ENCODE peak calls at places on chromosomes 11 and 22, in ten cellular contexts. V, C, X, P, U, S, T, M, I and W are unnamed samples.

GRCh38 chr11:61270354-61271070 is 24.6 kb downstream of the VWCE start:
- DNase-seq in M (no peak), T (no peak), S (no peak), I (no peak), X (no peak), C (no peak), P (no peak), U (no peak), V (no peak), W (no peak)

GRCh38 chr22:48398181-48398905 is 1429.3 kb downstream of the BRD1 start:
- DNase-seq in X (no peak), C (no peak), S (no peak), V (no peak), P (no peak), M (peak), U (no peak), T (no peak), I (no peak), W (no peak)

GRCh38 chr11:76690736-76691135 is 20.2 kb upstream of the LRRC32 start:
- DNase-seq in T (no peak), P (no peak), V (no peak), I (no peak), S (no peak), M (no peak), X (no peak), C (no peak), U (no peak), W (no peak)

GRCh38 chr11:47318166-47318565 is 34.3 kb downstream of the MYBPC3 start:
- DNase-seq in C (no peak), M (no peak), X (no peak), T (no peak), I (no peak), S (no peak), U (no peak), P (no peak), V (no peak), W (no peak)

GRCh38 chr11:76795936-76796441 is 12.8 kb downstream of the TSKU start:
- DNase-seq in S (no peak), P (peak), X (no peak), C (no peak), V (no peak), I (no peak), T (no peak), U (no peak), M (peak), W (peak)

GRCh38 chr22:23837911-23838685 is 708 bp downstream of the DERL3 start:
- DNase-seq in S (no peak), V (peak), X (no peak), T (peak), P (no peak), U (no peak), I (no peak), M (no peak), C (no peak), W (no peak)

GRCh38 chr11:120391297-120391696 is 55.1 kb downstream of the ARHGEF12 start:
- DNase-seq in T (no peak), C (no peak), X (no peak), S (no peak), P (no peak), U (no peak), I (peak), V (no peak), M (no peak), W (no peak)

GRCh38 chr22:44090571-44090905 is 66.4 kb downstream of the PARVB start:
- DNase-seq in C (no peak), P (no peak), U (no peak), T (no peak), S (no peak), M (no peak), X (no peak), V (no peak), I (no peak), W (peak)

GRCh38 chr11:19359425-19360000 is 118.8 kb upstream of the E2F8 start:
- DNase-seq in T (no peak), I (no peak), V (no peak), P (no peak), S (no peak), C (no peak), M (no peak), X (no peak), U (no peak), W (no peak)

GRCh38 chr22:46607483-46608114 is 12.6 kb upstream of the GRAMD4 start:
- DNase-seq in P (no peak), M (no peak), I (no peak), T (no peak), X (peak), U (no peak), V (no peak), C (no peak), S (no peak), W (no peak)

GRCh38 chr11:8833568-8834275 is 77.3 kb upstream of the AKIP1 start:
- DNase-seq in P (no peak), S (no peak), M (peak), V (no peak), C (no peak), U (no peak), I (no peak), X (no peak), T (no peak), W (peak)

GRCh38 chr11:78310500-78310909 is 107.1 kb downstream of the GAB2 start:
- DNase-seq in T (no peak), C (no peak), S (peak), X (peak), I (peak), U (no peak), M (no peak), P (peak), V (no peak), W (peak)

GRCh38 chr11:86118201-86118600 is 49.3 kb upstream of the PICALM start:
- DNase-seq in U (no peak), I (no peak), P (no peak), M (no peak), C (no peak), S (no peak), T (no peak), V (no peak), X (no peak), W (no peak)

GRCh38 chr11:16741473-16741872 is 3.0 kb downstream of the C11orf58 start:
- DNase-seq in X (no peak), M (no peak), S (peak), P (no peak), C (peak), V (no peak), T (no peak), I (no peak), U (no peak), W (no peak)

GRCh38 chr11:129973809-129974208 is 28.8 kb downstream of the PRDM10 start:
- DNase-seq in X (no peak), C (no peak), U (peak), P (no peak), T (no peak), I (peak), V (no peak), S (peak), M (no peak), W (no peak)

GRCh38 chr22:24975813-24976341 is 23.4 kb downstream of the KIAA1671 start:
- DNase-seq in S (no peak), U (no peak), V (no peak), I (no peak), C (no peak), P (peak), T (no peak), X (peak), M (peak), W (peak)

GRCh38 chr22:39433476-39434242 is 23.2 kb upstream of the MGAT3 start:
- DNase-seq in P (no peak), C (no peak), U (no peak), V (no peak), M (no peak), I (no peak), T (no peak), S (no peak), X (no peak), W (no peak)

GRCh38 chr11:63795066-63795465 is 18.2 kb upstream of the SPINDOC start:
- DNase-seq in U (no peak), S (no peak), M (no peak), I (no peak), V (no peak), C (no peak), X (no peak), T (no peak), P (no peak), W (no peak)

GRCh38 chr22:32206774-32207758 is 2.2 kb upstream of the RFPL2 start:
- DNase-seq in M (no peak), T (peak), C (peak), S (peak), X (no peak), P (no peak), U (no peak), I (peak), V (no peak), W (no peak)

GRCh38 chr11:77146261-77147035 is 18.4 kb downstream of the MYO7A start:
- DNase-seq in P (no peak), C (no peak), S (no peak), V (no peak), I (no peak), X (no peak), U (no peak), M (no peak), T (no peak), W (no peak)

GRCh38 chr22:31085493-31085824 is 4.3 kb downstream of the SMTN start:
- DNase-seq in I (no peak), C (no peak), P (no peak), M (no peak), V (no peak), S (no peak), U (no peak), T (no peak), X (no peak), W (peak)

GRCh38 chr11:122478986-122479385 is 176.5 kb upstream of the UBASH3B start:
- DNase-seq in X (no peak), T (no peak), C (no peak), M (no peak), P (no peak), I (no peak), U (no peak), V (no peak), S (no peak), W (no peak)

GRCh38 chr11:110199184-110199981 is 97.0 kb downstream of the RDX start:
- DNase-seq in S (no peak), C (no peak), T (no peak), U (no peak), V (no peak), X (no peak), P (no peak), I (peak), M (no peak), W (no peak)

GRCh38 chr11:118708296-118708695 is 28.8 kb upstream of the TREH start:
- DNase-seq in C (no peak), V (peak), T (no peak), U (no peak), S (no peak), M (no peak), P (no peak), I (no peak), X (no peak), W (no peak)
- TF ChIP-seq EP300 in C (no peak), V (peak), T (no peak), U (no peak), S (no peak), M (no peak), P (no peak), I (no peak), X (no peak), W (no peak)

DNA sequence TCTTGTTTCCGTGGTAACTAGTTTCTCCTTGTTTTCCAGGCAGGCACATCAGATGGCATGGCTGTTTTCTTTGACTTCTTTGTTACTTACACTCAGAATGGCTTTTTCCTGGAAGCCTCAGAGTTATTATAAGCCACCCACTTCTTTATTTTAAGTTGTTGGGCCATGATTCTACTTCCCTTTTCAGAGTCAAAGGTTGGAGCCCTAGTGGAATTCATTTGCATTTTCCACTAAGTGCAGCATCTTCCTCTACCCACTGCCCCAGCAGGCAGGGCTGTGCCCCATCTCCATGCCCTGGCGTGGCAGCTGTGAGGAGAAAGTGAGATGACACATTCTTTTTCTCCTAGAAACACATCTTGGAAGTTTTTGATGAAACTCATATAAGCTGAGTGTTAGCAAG is 95.0 kb downstream of the PRR5L start:
- DNase-seq in T (no peak), S (no peak), V (no peak), M (no peak), I (no peak), C (no peak), U (no peak), X (no peak), P (no peak), W (no peak)
- TF ChIP-seq EP300 in T (no peak), S (no peak), V (no peak), M (no peak), I (no peak), C (no peak), U (no peak), X (no peak), P (peak), W (no peak)

GRCh38 chr22:29480512-29481264 is 670 bp downstream of the NEFH start:
- DNase-seq in M (no peak), T (peak), P (no peak), I (no peak), U (no peak), V (peak), X (peak), C (no peak), S (no peak), W (no peak)
- TF ChIP-seq EP300 in M (no peak), T (no peak), P (no peak), I (no peak), U (no peak), V (no peak), X (no peak), C (no peak), S (no peak), W (no peak)

GRCh38 chr11:58775066-58775708 is 43.4 kb upstream of the GLYAT start:
- DNase-seq in C (no peak), I (no peak), M (no peak), P (no peak), S (no peak), X (no peak), T (no peak), V (no peak), U (no peak), W (no peak)
- TF ChIP-seq EP300 in C (no peak), I (no peak), M (no peak), P (no peak), S (no peak), X (no peak), T (no peak), V (no peak), U (no peak), W (no peak)

GRCh38 chr22:42280836-42281235 is 10.4 kb upstream of the TCF20 start:
- DNase-seq in P (no peak), S (no peak), U (no peak), T (no peak), M (no peak), I (no peak), V (no peak), C (no peak), X (peak), W (peak)
- TF ChIP-seq EP300 in P (no peak), S (no peak), U (no peak), T (no peak), M (no peak), I (no peak), V (no peak), C (no peak), X (no peak), W (no peak)

GRCh38 chr11:116342148-116342547 is 430.6 kb downstream of the BUD13 start:
- DNase-seq in S (no peak), U (no peak), I (peak), C (no peak), P (no peak), V (no peak), T (no peak), X (no peak), M (no peak), W (no peak)
- TF ChIP-seq EP300 in S (no peak), U (no peak), I (no peak), C (no peak), P (no peak), V (no peak), T (no peak), X (no peak), M (no peak), W (no peak)

GRCh38 chr22:16973591-16974297 is 34.3 kb downstream of the GAB4 start:
- DNase-seq in U (no peak), T (no peak), S (peak), C (no peak), V (no peak), M (no peak), X (no peak), I (no peak), P (no peak), W (no peak)
- TF ChIP-seq EP300 in U (no peak), T (no peak), S (no peak), C (no peak), V (no peak), M (no peak), X (no peak), I (no peak), P (no peak), W (no peak)

DNA sequence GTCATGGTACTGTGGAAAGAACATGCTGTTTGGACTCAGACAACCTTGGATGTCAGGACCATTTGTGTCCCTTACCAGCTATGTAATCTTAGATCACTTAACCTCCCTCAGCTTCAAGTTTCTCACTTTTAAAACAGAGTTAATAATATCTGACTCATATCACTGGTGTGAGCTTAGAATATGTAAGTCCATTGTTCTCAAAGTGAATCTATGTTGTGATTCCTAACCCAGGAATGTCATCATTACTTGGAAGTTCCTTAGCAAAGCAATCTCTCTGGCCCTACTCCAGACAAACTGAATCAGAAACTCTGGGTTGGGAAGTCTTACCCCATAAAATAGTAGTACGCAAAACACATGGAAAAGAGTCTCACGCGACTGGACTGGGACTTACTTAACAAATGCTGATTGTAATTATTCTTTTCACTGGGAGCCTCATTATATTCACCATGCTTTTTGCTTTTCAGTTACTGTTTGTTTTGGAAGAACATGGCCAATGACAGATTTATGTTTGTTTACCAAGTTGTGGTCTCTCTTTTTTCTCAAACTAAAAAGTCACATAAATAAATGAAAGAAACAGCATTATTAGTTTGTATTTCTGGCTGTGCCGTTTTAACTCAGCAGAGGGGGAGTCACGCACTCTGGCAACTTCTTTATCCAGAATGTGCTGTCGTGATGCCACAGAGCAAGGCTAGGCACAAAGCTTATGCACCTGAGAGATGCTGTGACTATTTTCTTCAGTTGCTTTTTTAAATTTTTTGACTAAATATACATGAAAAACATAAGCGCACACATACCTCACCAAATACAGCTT is 217.7 kb upstream of the CTSC start:
- DNase-seq in I (no peak), T (no peak), P (peak), X (no peak), V (no peak), M (no peak), S (no peak), C (peak), U (no peak), W (no peak)
- TF ChIP-seq EP300 in I (no peak), T (peak), P (peak), X (no peak), V (no peak), M (no peak), S (no peak), C (peak), U (no peak), W (no peak)

DNA sequence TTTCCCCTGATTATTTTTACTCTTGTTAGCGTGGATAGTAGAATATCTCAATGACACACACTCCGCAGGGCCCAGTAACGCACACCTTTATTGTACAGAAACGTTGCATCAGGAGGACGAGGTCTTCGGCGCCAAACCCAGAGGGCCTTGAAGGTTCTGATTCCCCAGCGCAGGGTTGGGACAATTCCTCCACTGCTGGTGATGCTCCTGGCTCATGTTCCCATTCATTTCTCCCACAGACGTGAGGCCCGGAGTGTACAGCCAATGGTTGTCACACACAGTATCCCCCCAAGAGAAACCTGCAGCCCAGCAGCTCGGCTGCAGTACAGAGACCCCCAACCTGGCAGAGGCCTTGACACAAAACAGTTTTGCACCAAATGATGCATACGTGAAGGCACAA is 6.1 kb upstream of the ANO1 start:
- DNase-seq in M (peak), V (no peak), X (no peak), U (no peak), C (no peak), T (no peak), S (no peak), P (no peak), I (no peak), W (peak)
- TF ChIP-seq EP300 in M (no peak), V (no peak), X (no peak), U (no peak), C (no peak), T (no peak), S (no peak), P (no peak), I (no peak), W (no peak)

GRCh38 chr11:71252434-71252781 is at the start of gene SHANK2:
- DNase-seq in X (no peak), I (no peak), V (no peak), M (no peak), P (no peak), C (no peak), S (peak), U (no peak), T (peak), W (no peak)
- TF ChIP-seq EP300 in X (no peak), I (no peak), V (no peak), M (no peak), P (no peak), C (peak), S (no peak), U (no peak), T (no peak), W (no peak)